ENCODE peak calls at places on chromosomes 3 and 15, in four cellular contexts. O, Q, J and R are unnamed samples.

GRCh38 chr15:43125095-43125661 is 8.2 kb upstream of the TMEM62 start:
- DNase-seq in J (no peak), Q (no peak), O (no peak), R (no peak)

GRCh38 chr3:31064021-31064420 is 169.6 kb upstream of the GADL1 start:
- DNase-seq in Q (no peak), O (no peak), J (no peak), R (no peak)

GRCh38 chr15:73679964-73680363 is 4.2 kb upstream of the CD276 start:
- DNase-seq in Q (no peak), O (no peak), J (no peak), R (no peak)

GRCh38 chr15:70765504-70766281 is 2.3 kb upstream of the UACA start:
- DNase-seq in J (no peak), O (no peak), Q (no peak), R (no peak)

GRCh38 chr15:31442203-31443090 is 115.8 kb downstream of the KLF13 start:
- DNase-seq in O (peak; percentile 78), Q (no peak), J (no peak), R (no peak)

GRCh38 chr15:98813956-98814355 is 165.6 kb downstream of the IGF1R start:
- DNase-seq in J (no peak), Q (no peak), O (peak; percentile 2), R (no peak)

GRCh38 chr3:184578822-184579221 is 17.2 kb downstream of the EPHB3 start:
- DNase-seq in O (no peak), Q (no peak), J (no peak), R (no peak)

GRCh38 chr3:128080323-128080898 is 28.2 kb downstream of the SEC61A1 start:
- DNase-seq in O (peak; percentile 90), Q (no peak), J (no peak), R (no peak)

GRCh38 chr3:133831966-133832801 is 26.6 kb downstream of the SRPRB start:
- DNase-seq in Q (no peak), J (no peak), O (no peak), R (no peak)

GRCh38 chr3:54970895-54971294 is 43.0 kb upstream of the LRTM1 start:
- DNase-seq in J (no peak), O (no peak), Q (no peak), R (no peak)

GRCh38 chr3:62255758-62256157 is 117.6 kb downstream of the FEZF2 start:
- DNase-seq in J (no peak), Q (no peak), O (no peak), R (no peak)

GRCh38 chr3:30188713-30189112 is 417.7 kb upstream of the TGFBR2 start:
- DNase-seq in J (no peak), Q (no peak), O (no peak), R (no peak)

GRCh38 chr3:18438586-18438985 is 13.4 kb upstream of the SATB1 start:
- DNase-seq in J (no peak), Q (no peak), O (no peak), R (peak; percentile 19)

GRCh38 chr15:85562824-85563223 is 182.4 kb downstream of the AKAP13 start:
- DNase-seq in Q (no peak), J (no peak), O (no peak), R (no peak)

GRCh38 chr15:81023483-81024264 is 23.0 kb downstream of the TLNRD1 start:
- DNase-seq in J (no peak), O (no peak), Q (peak; percentile 81), R (peak; percentile 35)

GRCh38 chr3:184737641-184738518 is 26.0 kb upstream of the MAGEF1 start:
- DNase-seq in J (no peak), Q (no peak), O (no peak), R (no peak)

GRCh38 chr15:67024322-67024997 is 40.9 kb upstream of the SMAD3 start:
- DNase-seq in O (peak; percentile 92), Q (no peak), J (no peak), R (no peak)

GRCh38 chr3:168249048-168249538 is 153.4 kb upstream of the GOLIM4 start:
- DNase-seq in O (no peak), J (no peak), Q (peak; percentile 60), R (no peak)

GRCh38 chr3:150253622-150254021 is 154.5 kb upstream of the TSC22D2 start:
- DNase-seq in O (no peak), J (no peak), Q (no peak), R (no peak)

GRCh38 chr15:96020133-96020532 is 310.4 kb upstream of the NR2F2 start:
- DNase-seq in Q (no peak), J (no peak), O (no peak), R (no peak)

GRCh38 chr3:149340310-149340933 is 7.0 kb upstream of the TM4SF18 start:
- DNase-seq in J (no peak), O (no peak), Q (no peak), R (no peak)

GRCh38 chr3:108391917-108392585 is 95.7 kb downstream of the HHLA2 start:
- DNase-seq in J (no peak), Q (no peak), O (no peak), R (no peak)

GRCh38 chr15:66228807-66229557 is 24.6 kb downstream of the MEGF11 start:
- DNase-seq in Q (no peak), J (no peak), O (no peak), R (no peak)

GRCh38 chr3:5136619-5137429 is 14.7 kb downstream of the ARL8B start:
- DNase-seq in O (no peak), J (no peak), Q (peak; percentile 66), R (no peak)

GRCh38 chr3:148512648-148513047 is 185.1 kb upstream of the AGTR1 start:
- DNase-seq in J (no peak), O (no peak), Q (no peak), R (no peak)

GRCh38 chr3:98695816-98696215 is 67.3 kb upstream of the ST3GAL6 start:
- DNase-seq in O (no peak), Q (no peak), J (no peak), R (no peak)

GRCh38 chr3:50170689-50171088 is 15.6 kb downstream of the SEMA3F start:
- DNase-seq in J (no peak), O (peak; percentile 26), Q (no peak), R (no peak)

GRCh38 chr15:70447511-70447910 is 315.8 kb downstream of the UACA start:
- DNase-seq in J (no peak), O (no peak), Q (no peak), R (no peak)

GRCh38 chr3:66483006-66483928 is 17.6 kb downstream of the LRIG1 start:
- DNase-seq in Q (no peak), J (no peak), O (no peak), R (no peak)

GRCh38 chr3:18215639-18216038 is 209.5 kb downstream of the SATB1 start:
- DNase-seq in Q (no peak), O (no peak), J (no peak), R (no peak)

GRCh38 chr3:46984591-46985459 is 5.4 kb downstream of the NBEAL2 start:
- DNase-seq in Q (no peak), O (no peak), J (no peak), R (no peak)

GRCh38 chr3:136078421-136079364 is 113.2 kb downstream of the PPP2R3A start:
- DNase-seq in O (no peak), J (no peak), Q (peak; percentile 28), R (no peak)

GRCh38 chr3:31724681-31725080 is 192.0 kb downstream of the STT3B start:
- DNase-seq in J (no peak), O (peak; percentile 27), Q (peak; percentile 16), R (no peak)

GRCh38 chr3:124714218-124714853 is 15.9 kb upstream of the UMPS start:
- DNase-seq in J (no peak), Q (no peak), O (peak; percentile 1), R (no peak)

GRCh38 chr3:15205934-15206661 is at the start of gene CAPN7:
- DNase-seq in Q (peak; percentile 98), J (peak; percentile 86), O (peak; percentile 83), R (peak; percentile 97)

DNA sequence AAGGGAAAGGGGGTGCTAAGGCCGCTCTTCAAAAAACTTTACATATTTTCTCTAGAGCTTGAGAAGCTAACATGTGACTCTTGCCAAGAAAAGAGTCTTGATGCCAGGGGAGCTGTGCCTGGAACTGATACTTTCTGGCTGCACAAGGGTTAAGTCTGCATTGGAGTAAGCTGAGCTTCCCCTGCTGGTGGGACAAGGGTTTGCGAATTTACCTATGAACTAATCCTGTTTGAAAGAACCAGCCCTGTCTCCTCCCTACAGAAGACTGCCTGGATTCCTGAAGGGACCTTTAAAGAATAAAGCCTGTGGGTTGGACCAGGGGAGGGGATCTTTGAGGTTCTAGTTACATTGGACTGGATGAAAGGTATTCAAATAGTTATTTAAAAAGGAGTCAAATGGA is 58.3 kb upstream of the EPHA3 start:
- DNase-seq in O (no peak), Q (no peak), J (no peak), R (no peak)
- TF ChIP-seq CTCF in O (peak; percentile 44), Q (no peak), J (peak; percentile 36), R (no peak)

GRCh38 chr15:52334491-52335160 is 39.0 kb upstream of the MYO5C start:
- DNase-seq in Q (no peak), J (no peak), O (no peak), R (no peak)

GRCh38 chr15:52337198-52337853 is 41.7 kb upstream of the MYO5C start:
- DNase-seq in Q (no peak), O (no peak), J (no peak), R (no peak)

GRCh38 chr15:52337961-52338535 is 42.4 kb upstream of the MYO5C start:
- DNase-seq in J (no peak), Q (no peak), O (no peak), R (no peak)

GRCh38 chr15:52338891-52339290 is 43.3 kb upstream of the MYO5C start:
- DNase-seq in O (no peak), J (no peak), Q (no peak), R (no peak)

DNA sequence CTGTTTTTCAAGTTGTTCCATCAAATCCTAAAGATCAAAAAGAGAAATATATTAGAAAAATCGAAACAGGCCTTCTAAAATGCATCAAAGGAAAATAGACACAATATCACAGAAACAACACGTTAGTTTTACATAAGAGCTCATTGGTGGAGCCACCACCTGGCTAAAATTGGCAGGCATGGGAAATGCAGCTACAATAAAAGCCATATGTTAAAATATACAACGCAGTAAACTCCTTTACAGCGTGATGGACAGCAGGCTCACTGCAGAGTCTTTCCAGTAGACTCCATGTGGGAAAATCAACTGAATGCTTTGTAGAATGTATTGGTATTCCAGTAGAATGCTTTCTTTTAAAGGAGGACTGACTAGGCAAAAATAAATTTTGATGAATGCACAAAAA is 40.9 kb upstream of the MYO5C start:
- DNase-seq in O (no peak), Q (no peak), J (no peak), R (no peak)
- TF ChIP-seq CTCF in O (no peak), Q (no peak), J (peak; percentile 33), R (no peak)

GRCh38 chr3:113258311-113258710 is 47.0 kb downstream of the BOC start:
- DNase-seq in J (no peak), Q (no peak), O (no peak), R (no peak)
- TF ChIP-seq CTCF in J (no peak), Q (no peak), O (no peak), R (no peak)

GRCh38 chr15:46312133-46312740 is 677.4 kb downstream of the SQOR start:
- DNase-seq in J (peak; percentile 83), Q (peak; percentile 53), O (peak; percentile 2), R (peak; percentile 18)

GRCh38 chr15:46304320-46304719 is 669.5 kb downstream of the SQOR start:
- DNase-seq in J (no peak), O (no peak), Q (no peak), R (no peak)

GRCh38 chr15:46315540-46315939 is 680.7 kb downstream of the SQOR start:
- DNase-seq in Q (no peak), O (no peak), J (no peak), R (no peak)

DNA sequence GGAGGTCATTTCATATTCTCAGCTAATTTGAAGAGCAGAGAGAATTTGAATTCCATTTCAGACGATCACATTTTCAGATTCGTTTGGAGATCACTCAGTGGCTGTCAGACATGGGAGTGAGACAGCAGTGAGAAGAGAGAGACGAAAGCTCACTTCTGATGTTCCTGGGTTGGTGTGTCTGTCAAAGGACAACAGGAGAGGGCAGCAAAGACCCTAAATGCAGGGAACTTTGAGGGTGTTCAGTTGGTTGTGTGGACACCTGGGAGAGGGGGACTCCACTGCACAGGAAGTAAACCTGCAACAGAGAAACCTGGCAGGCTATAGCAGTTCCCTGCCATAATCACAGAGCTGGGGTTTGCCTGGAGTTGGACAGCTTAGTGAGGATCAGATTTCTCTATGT is 675.1 kb downstream of the SQOR start:
- DNase-seq in J (no peak), O (no peak), Q (no peak), R (no peak)
- TF ChIP-seq CTCF in J (no peak), O (no peak), Q (no peak), R (no peak)